ENCODE peak calls at places on chromosomes 11 and 22, in five cellular contexts. E is HTR-8/SVneo, P is HCEC 1CT, F is GDM1, T is ELF-1. Z is an unnamed sample.

GRCh38 chr11:25741886-25742285 is 590.0 kb upstream of the ANO3 start:
- DNase-seq in E (no peak), P (no peak), F (no peak), T (no peak), Z (no peak)

GRCh38 chr11:34886609-34887008 is 29.6 kb downstream of the APIP start:
- DNase-seq in E (no peak), P (no peak), F (no peak), T (no peak), Z (no peak)

GRCh38 chr11:18523079-18523478 is 3.7 kb downstream of the TSG101 start:
- DNase-seq in E (no peak), P (no peak), F (no peak), T (no peak), Z (no peak)

GRCh38 chr11:118074785-118075184 is 2.1 kb upstream of the TMPRSS4 start:
- DNase-seq in E (no peak), P (no peak), F (no peak), T (no peak), Z (no peak)

GRCh38 chr11:33703771-33704170 is 3.1 kb upstream of the C11orf91 start:
- DNase-seq in E (no peak), P (no peak), F (no peak), T (no peak), Z (no peak)

GRCh38 chr11:44752727-44753126 is 26.0 kb downstream of the TSPAN18 start:
- DNase-seq in E (no peak), P (no peak), F (no peak), T (no peak), Z (no peak)

GRCh38 chr11:1928038-1928890 is 8.8 kb downstream of the TNNT3 start:
- DNase-seq in E (no peak), P (no peak), F (no peak), T (peak), Z (peak)

GRCh38 chr22:41596776-41597634 is 7.4 kb upstream of the PMM1 start:
- DNase-seq in E (peak), P (peak), F (peak), T (peak), Z (peak)

GRCh38 chr11:86761978-86762377 is 38.4 kb upstream of the PRSS23 start:
- DNase-seq in E (no peak), P (peak), F (no peak), T (no peak), Z (no peak)

GRCh38 chr11:218815-219593 is 11.5 kb downstream of the RIC8A start:
- DNase-seq in E (no peak), P (no peak), F (no peak), T (no peak), Z (no peak)

GRCh38 chr11:36564376-36565032 is 3.3 kb upstream of the RAG1 start:
- DNase-seq in E (peak), P (peak), F (peak), T (peak), Z (peak)

GRCh38 chr11:44538375-44539054 is 26.9 kb upstream of the CD82 start:
- DNase-seq in E (peak), P (peak), F (peak), T (peak), Z (peak)

GRCh38 chr11:44097821-44098220 is 2.3 kb downstream of the EXT2 start:
- DNase-seq in E (no peak), P (no peak), F (no peak), T (no peak), Z (no peak)

GRCh38 chr22:38481162-38481870 is 13.4 kb downstream of the KDELR3 start:
- DNase-seq in E (no peak), P (no peak), F (no peak), T (no peak), Z (no peak)

GRCh38 chr22:41772645-41773044 is 27.8 kb upstream of the CCDC134 start:
- DNase-seq in E (no peak), P (no peak), F (no peak), T (no peak), Z (no peak)

GRCh38 chr22:19626042-19626560 is 88.2 kb upstream of the SEPTIN5 start:
- DNase-seq in E (no peak), P (no peak), F (no peak), T (no peak), Z (no peak)

GRCh38 chr22:21013742-21014201 is 1.2 kb upstream of the P2RX6 start:
- DNase-seq in E (no peak), P (no peak), F (no peak), T (no peak), Z (no peak)

GRCh38 chr11:101476186-101476585 is 107.6 kb downstream of the TRPC6 start:
- DNase-seq in E (no peak), P (no peak), F (no peak), T (no peak), Z (no peak)

GRCh38 chr22:30204742-30205111 is 41.8 kb downstream of the LIF start:
- DNase-seq in E (no peak), P (no peak), F (no peak), T (no peak), Z (no peak)

GRCh38 chr22:40081662-40082061 is 86.9 kb downstream of the FAM83F start:
- DNase-seq in E (no peak), P (no peak), F (no peak), T (no peak), Z (no peak)

GRCh38 chr11:10862446-10862845 is 4.6 kb upstream of the ZBED5 start:
- DNase-seq in E (no peak), P (no peak), F (no peak), T (no peak), Z (no peak)

GRCh38 chr22:43563571-43563970 is 151.8 kb downstream of the MPPED1 start:
- DNase-seq in E (no peak), P (no peak), F (no peak), T (no peak), Z (no peak)

GRCh38 chr11:126929186-126930085 is 71.1 kb downstream of the KIRREL3 start:
- DNase-seq in E (no peak), P (no peak), F (no peak), T (no peak), Z (no peak)

GRCh38 chr22:19111584-19111983 is 10.6 kb downstream of the DGCR2 start:
- DNase-seq in E (no peak), P (no peak), F (no peak), T (no peak), Z (no peak)

GRCh38 chr11:132318421-132319157 is 948.2 kb downstream of the NTM start:
- DNase-seq in E (no peak), P (no peak), F (no peak), T (no peak), Z (no peak)

GRCh38 chr11:10581481-10582019 is 13.1 kb upstream of the LYVE1 start:
- DNase-seq in E (no peak), P (peak), F (peak), T (no peak), Z (no peak)

GRCh38 chr11:122655527-122656072 is at the start of gene UBASH3B:
- DNase-seq in E (peak), P (peak), F (peak), T (peak), Z (peak)

GRCh38 chr11:123034587-123034986 is 27.3 kb downstream of the HSPA8 start:
- DNase-seq in E (no peak), P (no peak), F (no peak), T (no peak), Z (no peak)

GRCh38 chr11:57458410-57459111 is 1.8 kb upstream of the RTN4RL2 start:
- DNase-seq in E (peak), P (no peak), F (no peak), T (peak), Z (peak)

GRCh38 chr11:66568124-66568916 is at the start of gene CTSF:
- DNase-seq in E (no peak), P (peak), F (peak), T (peak), Z (no peak)

GRCh38 chr11:43632171-43632570 is 48.4 kb upstream of the HSD17B12 start:
- DNase-seq in E (no peak), P (peak), F (no peak), T (no peak), Z (no peak)

GRCh38 chr22:45775569-45776312 is 104.1 kb downstream of the ATXN10 start:
- DNase-seq in E (no peak), P (no peak), F (no peak), T (no peak), Z (no peak)